ENCODE peak calls at places on chromosomes 11 and 22, in six cellular contexts. F is fibroblast of lung, U is Panc1, R is lower lobe of right lung, E is tibial nerve, N is IMR-90. W is an unnamed sample.

GRCh38 chr11:15806217-15806616 is 550.1 kb downstream of the SOX6 start:
- DNase-seq in F (no peak), N (no peak), E (no peak), U (no peak), R (no peak), W (no peak)

GRCh38 chr11:115207166-115207591 is 297.0 kb downstream of the CADM1 start:
- DNase-seq in N (no peak), U (no peak), E (no peak), R (no peak), F (no peak), W (no peak)

GRCh38 chr11:24575392-24575791 is 78.5 kb downstream of the LUZP2 start:
- DNase-seq in R (no peak), N (peak), E (no peak), U (no peak), F (peak), W (no peak)

GRCh38 chr11:123163621-123164020 is 31.4 kb downstream of the CLMP start:
- DNase-seq in R (no peak), E (no peak), U (no peak), N (no peak), F (no peak), W (no peak)

GRCh38 chr11:56122073-56122472 is at the start of gene OR8H3:
- DNase-seq in F (no peak), N (no peak), E (no peak), U (no peak), R (no peak), W (no peak)

GRCh38 chr22:29914165-29914564 is 31.2 kb downstream of the MTMR3 start:
- DNase-seq in E (no peak), U (peak), N (peak), F (peak), R (no peak), W (no peak)

GRCh38 chr11:92423635-92424034 is 199.0 kb downstream of the FAT3 start:
- DNase-seq in N (no peak), E (no peak), U (no peak), R (no peak), F (no peak), W (no peak)

GRCh38 chr11:33384251-33384650 is 127.1 kb downstream of the HIPK3 start:
- DNase-seq in U (no peak), N (no peak), R (no peak), E (no peak), F (no peak), W (no peak)

GRCh38 chr11:42768576-42768975 is 543.2 kb upstream of the API5 start:
- DNase-seq in F (no peak), N (no peak), U (no peak), E (no peak), R (no peak), W (no peak)

GRCh38 chr11:109016724-109017123 is 351.9 kb downstream of the DDX10 start:
- DNase-seq in U (no peak), F (no peak), E (no peak), R (no peak), N (no peak), W (no peak)

GRCh38 chr11:72227316-72228228 is 3.0 kb downstream of the INPPL1 start:
- DNase-seq in E (no peak), N (peak), F (peak), R (no peak), U (no peak), W (no peak)

GRCh38 chr22:21000215-21000986 is 1.5 kb downstream of the THAP7 start:
- DNase-seq in N (no peak), U (no peak), F (no peak), R (no peak), E (no peak), W (no peak)

GRCh38 chr11:33533668-33534067 is 167.0 kb downstream of the C11orf91 start:
- DNase-seq in U (no peak), E (no peak), R (no peak), N (peak), F (peak), W (no peak)

GRCh38 chr11:61554172-61554988 is 26.5 kb downstream of the SYT7 start:
- DNase-seq in N (no peak), R (no peak), E (no peak), F (no peak), U (no peak), W (no peak)

GRCh38 chr11:15547685-15548084 is 433.0 kb downstream of the INSC start:
- DNase-seq in F (no peak), U (no peak), R (no peak), N (no peak), E (no peak), W (no peak)

GRCh38 chr22:39242809-39243442 is 1.9 kb downstream of the PDGFB start:
- DNase-seq in F (no peak), U (no peak), R (no peak), E (no peak), N (no peak), W (no peak)

GRCh38 chr11:70040452-70040851 is 37.7 kb upstream of the ANO1 start:
- DNase-seq in R (no peak), E (no peak), U (no peak), N (no peak), F (no peak), W (no peak)

GRCh38 chr11:76742912-76743311 is 40.2 kb upstream of the TSKU start:
- DNase-seq in R (no peak), N (peak), F (peak), U (no peak), E (no peak), W (no peak)

GRCh38 chr11:122229611-122230386 is 113.8 kb upstream of the BLID start:
- DNase-seq in N (no peak), U (no peak), E (no peak), R (no peak), F (no peak), W (no peak)

GRCh38 chr11:47449541-47449940 is 605 bp upstream of the RAPSN start:
- DNase-seq in N (no peak), E (no peak), R (no peak), U (no peak), F (no peak), W (no peak)

GRCh38 chr11:66619080-66619554 is 2.7 kb downstream of the RBM14 start:
- DNase-seq in N (peak), F (peak), U (no peak), E (no peak), R (no peak), W (no peak)

GRCh38 chr11:9219572-9219971 is 45.6 kb downstream of the DENND5A start:
- DNase-seq in F (peak), R (no peak), U (no peak), E (peak), N (peak), W (peak)

GRCh38 chr11:34243620-34244493 is 114.0 kb downstream of the ABTB2 start:
- DNase-seq in N (peak), E (no peak), U (no peak), F (peak), R (no peak), W (no peak)

GRCh38 chr11:7514099-7514725 is 413 bp downstream of the PPFIBP2 start:
- DNase-seq in N (no peak), R (peak), U (no peak), F (no peak), E (no peak), W (peak)

GRCh38 chr11:106998126-106998525 is 20.1 kb downstream of the GUCY1A2 start:
- DNase-seq in R (no peak), N (peak), U (no peak), F (peak), E (no peak), W (no peak)

GRCh38 chr11:115576606-115577005 is 72.4 kb upstream of the CADM1 start:
- DNase-seq in N (no peak), F (no peak), R (no peak), U (no peak), E (no peak), W (no peak)

GRCh38 chr22:17105143-17106129 is 15.7 kb downstream of the TMEM121B start:
- DNase-seq in U (no peak), R (no peak), F (no peak), E (no peak), N (no peak), W (no peak)

GRCh38 chr11:63837027-63837688 is 1.8 kb upstream of the MARK2 start:
- DNase-seq in R (peak), N (peak), E (peak), F (peak), U (peak), W (peak)

GRCh38 chr11:69348414-69349235 is 54.7 kb downstream of the MYEOV start:
- DNase-seq in R (no peak), E (no peak), U (no peak), F (no peak), N (no peak), W (peak)

GRCh38 chr22:22178566-22178965 is 66.0 kb upstream of the VPREB1 start:
- DNase-seq in F (no peak), E (no peak), U (no peak), N (no peak), R (no peak), W (no peak)

GRCh38 chr11:110230377-110230776 is 66.0 kb downstream of the RDX start:
- DNase-seq in N (no peak), E (no peak), F (no peak), R (no peak), U (no peak), W (no peak)

GRCh38 chr11:65184146-65184545 is 2.4 kb downstream of the CAPN1 start:
- DNase-seq in E (no peak), F (no peak), R (no peak), N (no peak), U (no peak), W (no peak)

GRCh38 chr22:35894464-35894878 is 134.2 kb downstream of the RBFOX2 start:
- DNase-seq in N (no peak), F (peak), U (no peak), E (peak), R (no peak), W (peak)
- TF ChIP-seq CTCF in N (no peak), F (no peak), U (no peak), E (no peak), R (no peak), W (peak)

DNA sequence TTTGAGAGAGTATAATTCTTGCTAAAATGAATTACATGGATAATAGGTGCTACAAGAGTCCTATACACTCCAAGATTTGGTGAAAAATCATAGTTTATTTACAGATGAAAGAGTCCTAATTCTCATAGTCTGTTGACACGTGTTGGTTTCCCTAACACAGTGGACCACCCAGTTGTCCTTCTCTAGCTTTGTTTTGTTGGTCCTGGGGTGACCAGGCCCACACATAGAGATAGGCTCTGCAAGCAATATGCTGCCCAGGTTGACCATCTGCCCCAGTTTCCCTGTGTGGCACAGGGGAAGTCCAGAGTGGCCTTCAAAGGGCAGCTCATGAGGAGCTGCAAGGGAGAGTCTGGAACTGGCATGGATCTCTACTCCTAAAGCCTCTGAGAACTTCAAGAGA is 184.9 kb downstream of the MAML2 start:
- DNase-seq in R (no peak), F (no peak), N (no peak), E (no peak), U (no peak), W (no peak)
- H3K27ac ChIP-seq in R (no peak), F (peak), N (peak), E (peak), U (no peak), W (peak)

GRCh38 chr11:119716475-119717057 is 12.4 kb downstream of the NECTIN1 start:
- DNase-seq in E (no peak), F (peak), U (no peak), R (no peak), N (peak), W (no peak)
- H3K4me3 ChIP-seq in E (no peak), F (peak), U (no peak), R (no peak), N (no peak), W (no peak)

DNA sequence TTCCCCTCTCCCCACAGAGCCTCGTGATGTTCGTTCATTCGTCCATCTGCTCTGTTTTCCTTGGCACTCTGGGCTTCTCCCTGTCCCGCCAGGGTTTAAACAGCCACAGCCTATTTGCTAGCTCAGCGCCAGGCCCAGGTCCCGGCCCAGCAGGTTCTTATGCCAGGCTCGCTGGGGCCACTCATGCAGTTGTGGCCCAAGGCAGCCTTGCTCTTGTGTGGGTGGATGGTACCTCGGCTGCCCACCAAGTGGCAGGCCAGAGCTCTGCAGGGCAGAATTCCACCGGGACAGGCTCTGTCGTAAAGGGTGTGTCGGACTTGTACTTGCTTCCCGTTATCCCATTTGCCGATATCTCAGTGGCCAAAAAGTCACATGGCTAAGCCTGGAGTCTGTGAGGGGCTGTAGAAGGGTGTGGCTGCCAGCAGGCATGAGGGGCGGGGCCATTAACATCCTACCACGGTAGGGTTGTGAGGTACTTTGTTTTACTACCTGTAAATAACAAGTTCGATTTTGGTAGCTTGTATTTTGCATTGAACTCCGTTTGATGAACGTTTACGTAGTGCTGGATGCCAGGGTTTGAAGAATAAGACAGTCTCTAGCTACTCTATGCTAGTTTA is 7.9 kb downstream of the FAM118A start:
- DNase-seq in U (no peak), F (peak), E (peak), N (peak), R (no peak), W (peak)
- TF ChIP-seq CTCF in U (no peak), F (peak), E (peak), N (peak), R (peak), W (peak)

GRCh38 chr22:49977578-49977977 is 17.0 kb downstream of the PIM3 start:
- DNase-seq in F (no peak), U (no peak), E (no peak), R (peak), N (no peak), W (peak)
- H3K27ac ChIP-seq in F (no peak), U (no peak), E (no peak), R (no peak), N (no peak), W (no peak)

GRCh38 chr11:75264971-75265370 is 24.4 kb downstream of the TPBGL start:
- DNase-seq in F (no peak), N (no peak), E (no peak), R (peak), U (no peak), W (no peak)
- H3K4me3 ChIP-seq in F (no peak), N (no peak), E (no peak), R (no peak), U (no peak), W (no peak)

GRCh38 chr11:75403983-75404658 is 4.8 kb downstream of the RPS3 start:
- DNase-seq in N (no peak), R (no peak), E (no peak), F (no peak), U (no peak), W (no peak)

GRCh38 chr11:75400110-75400865 is 970 bp downstream of the RPS3 start:
- DNase-seq in U (no peak), F (no peak), E (no peak), R (no peak), N (peak), W (no peak)

GRCh38 chr11:75403037-75403436 is 3.7 kb downstream of the RPS3 start:
- DNase-seq in R (no peak), F (no peak), N (no peak), U (no peak), E (no peak), W (no peak)

GRCh38 chr11:75399344-75400109 is at the start of gene RPS3:
- DNase-seq in F (peak), N (peak), U (peak), R (peak), E (peak), W (peak)

DNA sequence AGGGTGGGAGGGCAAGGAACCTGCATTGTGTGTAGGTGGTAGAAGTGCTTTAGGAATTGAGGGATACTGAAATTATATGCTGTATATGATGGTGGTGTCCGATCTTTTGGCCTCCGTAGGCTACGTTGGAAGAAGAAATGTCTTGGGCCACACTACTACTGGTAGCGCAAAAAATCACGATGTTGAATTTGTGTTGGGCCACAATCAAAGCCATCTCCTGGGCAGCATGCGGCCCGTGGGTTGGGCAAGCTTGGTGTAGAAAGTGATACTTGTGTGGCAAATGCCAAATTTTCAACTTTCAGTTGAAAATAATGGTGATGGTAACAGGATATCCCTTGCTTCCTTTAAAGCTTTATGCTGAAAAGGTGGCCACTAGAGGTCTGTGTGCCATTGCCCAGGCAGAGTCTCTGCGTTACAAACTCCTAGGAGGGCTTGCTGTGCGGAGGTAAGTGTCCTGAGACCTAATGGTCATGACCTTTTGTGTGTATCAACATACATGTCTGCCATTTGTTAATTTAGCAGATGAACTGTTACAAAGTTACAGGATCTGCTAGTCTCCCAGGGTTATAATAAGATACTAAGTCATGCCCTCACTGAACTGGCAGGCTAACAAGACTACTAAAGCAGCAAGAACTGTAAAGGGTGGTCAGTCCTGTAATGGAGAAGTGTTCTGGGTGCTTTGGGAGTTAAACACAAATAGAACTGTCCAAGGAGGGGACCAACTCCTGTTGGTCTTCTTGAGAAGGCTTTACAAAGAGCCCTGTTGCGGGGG is 2.9 kb downstream of the RPS3 start:
- DNase-seq in N (no peak), R (no peak), E (no peak), F (no peak), U (no peak), W (no peak)
- TF ChIP-seq CTCF in N (no peak), R (no peak), E (no peak), F (no peak), U (peak), W (no peak)

GRCh38 chr22:46744581-46744980 is 6.5 kb upstream of the CERK start:
- DNase-seq in U (no peak), F (no peak), N (no peak), E (no peak), R (no peak), W (no peak)
- H3K27ac ChIP-seq in U (peak), F (no peak), N (no peak), E (no peak), R (no peak), W (no peak)

W was measured in tibial artery.